ENCODE peak calls at places on chromosomes 4 and X, in six cellular contexts. R is AG04450, X is breast epithelium, B is GM12865, J is GM12864, C is colonic mucosa. D is an unnamed sample.
A peak's percentile ranks its signal among the peaks of the same experiment; 100 is the strongest.

GRCh38 chrX:103626855-103627254 is 1.9 kb upstream of the TCEAL1 start:
- DNase-seq in J (no peak), C (no peak), X (no peak), B (no peak), R (no peak), D (no peak)

GRCh38 chr4:36243355-36244256 is 708 bp downstream of the ARAP2 start:
- DNase-seq in R (no peak), B (no peak), C (peak; percentile 64), X (peak; percentile 54), J (no peak), D (no peak)

GRCh38 chrX:68163446-68163845 is 269.8 kb downstream of the OPHN1 start:
- DNase-seq in C (no peak), R (no peak), B (no peak), X (no peak), J (no peak), D (no peak)

GRCh38 chr4:23835814-23836478 is 53.9 kb downstream of the PPARGC1A start:
- DNase-seq in X (no peak), C (no peak), B (no peak), J (no peak), R (no peak), D (no peak)

GRCh38 chr4:148901075-148901705 is 459.0 kb upstream of the NR3C2 start:
- DNase-seq in J (no peak), B (no peak), C (no peak), X (no peak), R (no peak), D (no peak)

GRCh38 chr4:95627709-95628108 is 78.9 kb upstream of the UNC5C start:
- DNase-seq in X (no peak), R (no peak), J (no peak), B (no peak), C (no peak), D (no peak)

GRCh38 chr4:143337600-143338287 is 1.1 kb downstream of the GAB1 start:
- DNase-seq in C (peak; percentile 88), R (no peak), X (no peak), B (peak; percentile 9), J (no peak), D (no peak)

GRCh38 chrX:84339507-84340364 is 151.7 kb upstream of the RPS6KA6 start:
- DNase-seq in X (no peak), J (no peak), R (no peak), B (peak; percentile 0), C (no peak), D (no peak)

GRCh38 chrX:107537815-107538214 is 88.4 kb downstream of the FRMPD3 start:
- DNase-seq in B (peak; percentile 58), R (no peak), C (peak; percentile 27), X (no peak), J (peak; percentile 5), D (no peak)

GRCh38 chr4:1300466-1301455 is 11.1 kb downstream of the MAEA start:
- DNase-seq in C (no peak), B (no peak), X (no peak), J (no peak), R (no peak), D (no peak)

GRCh38 chr4:55635760-55636621 is at the start of gene NMU:
- DNase-seq in J (no peak), R (no peak), X (no peak), C (peak; percentile 57), B (peak; percentile 60), D (no peak)

GRCh38 chr4:1201851-1202525 is 29.6 kb upstream of the SPON2 start:
- DNase-seq in B (peak; percentile 93), J (peak; percentile 75), R (peak; percentile 86), X (peak; percentile 56), C (peak; percentile 53), D (no peak)

GRCh38 chrX:117483950-117484349 is 632.7 kb downstream of the KLHL13 start:
- DNase-seq in J (no peak), B (no peak), C (no peak), X (no peak), R (no peak), D (no peak)

GRCh38 chr4:126956192-126956897 is 676.4 kb upstream of the INTU start:
- DNase-seq in C (no peak), X (no peak), J (no peak), R (no peak), B (no peak), D (no peak)

GRCh38 chr4:115154826-115155225 is 41.4 kb upstream of the NDST4 start:
- DNase-seq in B (no peak), X (no peak), C (no peak), J (no peak), R (no peak), D (no peak)

GRCh38 chr4:87657525-87657924 is 7.4 kb downstream of the DMP1 start:
- DNase-seq in J (no peak), R (no peak), X (no peak), C (no peak), B (no peak), D (no peak)

GRCh38 chr4:36841583-36842326 is 402.8 kb upstream of the NWD2 start:
- DNase-seq in R (no peak), C (no peak), X (no peak), B (peak; percentile 69), J (peak; percentile 26), D (no peak)

GRCh38 chrX:40943093-40943641 is 142.1 kb upstream of the USP9X start:
- DNase-seq in R (no peak), J (no peak), C (no peak), B (no peak), X (no peak), D (no peak)

GRCh38 chrX:40950546-40950945 is 134.7 kb upstream of the USP9X start:
- DNase-seq in J (no peak), X (no peak), C (no peak), R (no peak), B (no peak), D (no peak)

GRCh38 chrX:40947276-40947675 is 138.0 kb upstream of the USP9X start:
- DNase-seq in X (no peak), C (no peak), B (no peak), J (no peak), R (no peak), D (no peak)

GRCh38 chrX:40949071-40949470 is 136.2 kb upstream of the USP9X start:
- DNase-seq in X (no peak), B (no peak), J (no peak), C (no peak), R (no peak), D (no peak)

GRCh38 chrX:40945366-40945713 is 139.9 kb upstream of the USP9X start:
- DNase-seq in B (peak; percentile 44), R (no peak), X (no peak), C (peak; percentile 46), J (no peak), D (no peak)
- H3K4me3 ChIP-seq in B (no peak overlapping the region), R (no peak overlapping the region), X (no peak overlapping the region), C (no peak overlapping the region), J (no peak overlapping the region), D (no peak overlapping the region)

GRCh38 chr4:4596720-4597119 is 54.9 kb upstream of the STX18 start:
- DNase-seq in B (no peak), X (no peak), R (no peak), J (no peak), C (no peak), D (no peak)

GRCh38 chr4:4593596-4593995 is 51.7 kb upstream of the STX18 start:
- DNase-seq in C (no peak), B (no peak), R (no peak), J (no peak), X (no peak), D (no peak)

GRCh38 chr4:4592414-4592813 is 50.6 kb upstream of the STX18 start:
- DNase-seq in B (no peak), R (no peak), C (no peak), J (no peak), X (no peak), D (no peak)

GRCh38 chr4:4594531-4594930 is 52.7 kb upstream of the STX18 start:
- DNase-seq in C (no peak), J (no peak), B (no peak), X (no peak), R (no peak), D (no peak)

GRCh38 chr4:4595252-4595651 is 53.4 kb upstream of the STX18 start:
- DNase-seq in C (no peak), X (no peak), J (no peak), R (no peak), B (no peak), D (no peak)
- TF ChIP-seq CTCF in C (no peak), X (no peak), J (peak; percentile 44), R (peak; percentile 10), B (no peak), D (no peak)

GRCh38 chr4:67727124-67727850 is 26.3 kb upstream of the UBA6 start:
- DNase-seq in R (no peak), C (no peak), X (no peak), J (no peak), B (no peak), D (no peak)
- H3K4me3 ChIP-seq in R (no peak overlapping the region), C (no peak overlapping the region), X (no peak overlapping the region), J (no peak overlapping the region), B (no peak overlapping the region), D (no peak overlapping the region)

DNA sequence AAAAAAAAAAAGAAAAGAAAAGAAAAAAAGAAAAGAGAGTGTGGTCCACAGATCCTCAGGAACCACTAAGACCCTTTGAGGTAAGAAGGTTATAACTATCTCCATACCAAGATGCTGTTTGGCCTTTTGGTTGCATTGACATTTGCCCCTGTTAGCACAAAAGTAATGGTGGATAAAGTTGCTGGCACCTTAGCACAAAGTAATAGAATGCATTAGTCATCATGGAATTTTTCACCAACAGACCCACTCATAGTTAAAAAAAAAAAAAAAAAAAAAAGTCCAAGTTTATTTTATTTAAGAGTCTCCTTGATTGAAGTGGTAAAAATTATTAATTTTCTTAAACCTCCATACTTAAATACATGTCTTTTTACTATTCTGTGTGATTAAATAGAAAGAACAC is 78.4 kb upstream of the RBPJ start:
- DNase-seq in R (no peak), B (no peak), C (no peak), X (no peak), J (no peak), D (no peak)
- TF ChIP-seq CTCF in R (no peak), B (no peak), C (no peak), X (no peak), J (no peak), D (no peak)

D was measured in AG04449.